ENCODE peak calls at places on chromosomes 1 and 21, in seven cellular contexts. O is heart right ventricle, B is upper lobe of right lung, P is neural progenitor cell, H is mucosa of descending colon, Y is thoracic aorta, M is psoas muscle. W is an unnamed sample.

GRCh38 chr1:8217011-8217711 is 100.8 kb upstream of the SLC45A1 start:
- DNase-seq in O (no peak), B (peak; percentile 82), P (peak; percentile 74), H (peak; percentile 62), Y (no peak), M (peak; percentile 58), W (peak; percentile 9)

GRCh38 chr1:160488347-160489058 is 34.6 kb downstream of the SLAMF6 start:
- DNase-seq in O (no peak), B (no peak), P (no peak), H (no peak), Y (no peak), M (no peak), W (no peak)

GRCh38 chr21:38810034-38810825 is 4.5 kb downstream of the ETS2 start:
- DNase-seq in O (no peak), B (no peak), P (no peak), H (no peak), Y (no peak), M (no peak), W (no peak)

GRCh38 chr1:61724721-61725694 is at the start of gene TM2D1:
- DNase-seq in O (peak; percentile 89), B (peak; percentile 95), P (peak; percentile 93), H (peak; percentile 93), Y (peak; percentile 50), M (peak; percentile 89), W (peak; percentile 82)

GRCh38 chr1:26287033-26287711 is 7.3 kb downstream of the SH3BGRL3 start:
- DNase-seq in O (peak; percentile 60), B (no peak), P (no peak), H (peak; percentile 62), Y (no peak), M (peak; percentile 70), W (no peak)

GRCh38 chr1:33429846-33430750 is 797 bp downstream of the PHC2 start:
- DNase-seq in O (peak; percentile 58), B (no peak), P (peak; percentile 45), H (peak; percentile 54), Y (no peak), M (peak; percentile 37), W (peak; percentile 14)

GRCh38 chr1:31583995-31584868 is 7.9 kb downstream of the TINAGL1 start:
- DNase-seq in O (peak; percentile 95), B (peak; percentile 85), P (no peak), H (peak; percentile 68), Y (peak; percentile 67), M (peak; percentile 64), W (peak; percentile 69)

GRCh38 chr1:152495066-152495675 is 15.4 kb upstream of the LCE5A start:
- DNase-seq in O (no peak), B (no peak), P (no peak), H (peak; percentile 35), Y (no peak), M (no peak), W (peak; percentile 57)

GRCh38 chr1:32818804-32819541 is 1.5 kb downstream of the S100PBP start:
- DNase-seq in O (no peak), B (no peak), P (no peak), H (no peak), Y (no peak), M (no peak), W (no peak)

GRCh38 chr1:39150779-39151178 is 53.7 kb upstream of the MACF1 start:
- DNase-seq in O (no peak), B (no peak), P (no peak), H (no peak), Y (no peak), M (no peak), W (no peak)

GRCh38 chr1:100164226-100164625 is 13.8 kb downstream of the LRRC39 start:
- DNase-seq in O (no peak), B (no peak), P (peak; percentile 82), H (no peak), Y (no peak), M (no peak), W (peak; percentile 15)

GRCh38 chr1:7893529-7894180 is 40.8 kb upstream of the UTS2 start:
- DNase-seq in O (no peak), B (no peak), P (no peak), H (no peak), Y (peak; percentile 50), M (peak; percentile 33), W (no peak)

GRCh38 chr1:9929431-9930385 is 13.5 kb downstream of the LZIC start:
- DNase-seq in O (no peak), B (no peak), P (peak; percentile 83), H (no peak), Y (no peak), M (no peak), W (no peak)

GRCh38 chr1:236207569-236207968 is 65.2 kb downstream of the GPR137B start:
- DNase-seq in O (no peak), B (no peak), P (no peak), H (no peak), Y (no peak), M (no peak), W (no peak)

GRCh38 chr1:27487927-27488522 is 1.9 kb downstream of the WASF2 start:
- DNase-seq in O (no peak), B (no peak), P (no peak), H (no peak), Y (no peak), M (no peak), W (no peak)

GRCh38 chr21:35743571-35743970 is 316.8 kb downstream of the SETD4 start:
- DNase-seq in O (no peak), B (no peak), P (no peak), H (no peak), Y (no peak), M (no peak), W (no peak)

GRCh38 chr1:42964032-42964812 is 5.6 kb upstream of the SLC2A1 start:
- DNase-seq in O (no peak), B (no peak), P (no peak), H (peak; percentile 8), Y (no peak), M (no peak), W (no peak)

GRCh38 chr1:66135165-66135564 is 342.5 kb downstream of the PDE4B start:
- DNase-seq in O (no peak), B (no peak), P (no peak), H (no peak), Y (no peak), M (no peak), W (no peak)
- TF ChIP-seq CTCF in O (no peak), B (no peak), P (no peak), H (no peak), Y (no peak), M (no peak), W (no peak)

GRCh38 chr1:1434812-1435093 is 737 bp upstream of the VWA1 start:
- DNase-seq in O (no peak), B (no peak), P (no peak), H (no peak), Y (no peak), M (no peak), W (no peak)
- H3K4me3 ChIP-seq in O (peak overlapping the region; percentile 60), B (peak overlapping the region; percentile 57), P (peak overlapping the region; percentile 62), H (no peak overlapping the region), Y (peak overlapping the region; percentile 69), M (peak overlapping the region; percentile 65), W (peak overlapping the region; percentile 56)

DNA sequence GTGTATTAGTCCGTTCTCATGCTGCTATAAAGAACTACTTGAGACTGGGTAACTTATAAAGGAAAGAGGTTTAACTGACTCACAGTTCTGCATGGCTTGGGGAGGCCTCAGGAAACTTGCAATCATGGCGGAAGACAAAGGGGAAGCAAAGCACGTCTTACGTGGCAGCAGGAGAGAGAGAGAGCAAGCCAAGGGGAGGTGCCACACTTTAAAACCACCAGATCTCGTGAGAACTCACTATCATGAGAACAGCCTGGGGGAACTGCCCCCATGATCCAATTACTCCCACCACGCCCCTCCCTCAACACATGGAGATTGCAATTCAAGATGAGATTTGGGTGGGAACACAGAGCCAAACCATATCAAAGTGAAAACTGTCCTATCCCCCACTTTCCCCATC is 4.2 kb upstream of the MIS18A start:
- DNase-seq in O (no peak), B (no peak), P (no peak), H (no peak), Y (no peak), M (no peak), W (no peak)
- H3K4me1 ChIP-seq in O (peaks cover 14% of the 10 kb centered on the region), B (peaks cover 13% of the 10 kb centered on the region), P (no peaks in the 10 kb centered on the region), H (peaks cover 13% of the 10 kb centered on the region), Y (peaks cover 9% of the 10 kb centered on the region), M (peaks cover 5% of the 10 kb centered on the region), W (no peaks in the 10 kb centered on the region)

DNA sequence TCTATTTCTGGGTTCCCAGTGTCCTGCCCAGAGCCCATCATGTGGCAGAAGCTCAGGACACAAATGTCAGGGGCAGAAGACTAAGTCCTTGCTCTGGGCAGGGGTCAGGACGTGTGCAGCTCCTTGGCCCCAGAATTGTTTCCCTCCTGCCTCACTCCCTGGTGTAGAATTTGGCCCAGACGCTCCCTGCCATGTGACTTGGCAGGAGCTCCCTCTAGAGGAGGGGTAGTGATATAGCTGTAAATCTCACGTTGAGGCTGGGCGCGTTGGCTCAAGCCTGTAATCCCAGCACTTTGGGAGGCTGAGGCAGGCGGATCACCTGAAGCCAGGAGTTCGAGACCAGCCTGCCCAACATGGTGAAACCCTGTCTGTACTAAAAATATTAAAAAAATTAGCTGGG is 91.2 kb downstream of the UBIAD1 start:
- DNase-seq in O (no peak), B (no peak), P (no peak), H (no peak), Y (no peak), M (no peak), W (no peak)
- TF ChIP-seq CTCF in O (no peak), B (peak; percentile 25), P (peak; percentile 34), H (no peak), Y (no peak), M (peak; percentile 63), W (no peak)

GRCh38 chr1:35850051-35850450 is 33.0 kb upstream of the AGO1 start:
- DNase-seq in O (no peak), B (no peak), P (no peak), H (no peak), Y (no peak), M (no peak), W (no peak)

GRCh38 chr1:35847935-35848565 is 35.0 kb upstream of the AGO1 start:
- DNase-seq in O (no peak), B (no peak), P (no peak), H (no peak), Y (no peak), M (no peak), W (no peak)

GRCh38 chr1:35852241-35852640 is 30.8 kb upstream of the AGO1 start:
- DNase-seq in O (no peak), B (no peak), P (no peak), H (no peak), Y (no peak), M (no peak), W (no peak)

GRCh38 chr1:35850716-35851115 is 32.3 kb upstream of the AGO1 start:
- DNase-seq in O (no peak), B (no peak), P (no peak), H (no peak), Y (no peak), M (no peak), W (no peak)

DNA sequence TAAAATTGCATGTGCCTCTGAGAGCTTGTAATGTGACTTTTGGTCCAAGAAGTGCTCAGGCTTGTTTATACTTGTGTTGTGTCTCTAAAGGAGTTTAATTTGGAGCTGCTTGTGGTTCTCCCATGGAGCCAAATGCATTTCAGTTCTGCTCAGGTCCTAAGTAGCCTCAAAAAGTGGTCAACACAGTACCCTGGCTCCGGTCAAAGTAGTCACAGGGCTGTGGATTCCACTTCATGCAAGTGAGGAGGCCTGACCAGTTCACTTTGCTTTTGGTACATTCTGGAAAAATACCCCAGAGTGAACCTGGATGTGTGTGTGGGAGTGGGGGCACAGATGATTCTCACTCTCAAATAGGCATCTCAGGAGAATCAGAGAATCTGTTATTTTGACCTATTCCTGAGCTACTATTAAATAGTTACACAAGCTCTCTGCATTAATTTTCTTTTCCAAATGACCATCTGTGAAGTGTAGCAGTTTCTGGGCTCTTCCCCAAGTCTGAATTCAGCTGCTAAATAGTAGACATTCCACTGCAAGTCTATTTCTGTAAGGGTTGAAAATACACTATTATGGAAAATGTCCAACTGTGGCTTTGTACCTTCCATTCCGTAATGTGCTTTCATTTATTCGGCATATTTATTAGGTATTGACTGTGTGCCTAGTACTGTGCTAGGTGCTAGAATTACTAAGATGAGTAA is 31.7 kb upstream of the AGO1 start:
- DNase-seq in O (no peak), B (no peak), P (no peak), H (no peak), Y (no peak), M (no peak), W (no peak)
- H3K4me3 ChIP-seq in O (no peak overlapping the region), B (no peak overlapping the region), P (no peak overlapping the region), H (no peak overlapping the region), Y (peak overlapping the region; percentile 20), M (no peak overlapping the region), W (no peak overlapping the region)